ENCODE peak calls at places on chromosomes 6 and 20, in seven cellular contexts. U is Peyer's patch, I is right lobe of liver, N is spleen, C is heart left ventricle, K is HCT116, H is adrenal gland. Q is an unnamed sample. For H3K4me1, the result is how much of the 10 kb centered on the place peaks cover.

GRCh38 chr20:20782221-20782620 is 69.8 kb upstream of the RALGAPA2 start:
- DNase-seq in U (no peak), I (no peak), N (no peak), C (no peak), K (no peak), H (peak), Q (no peak)

GRCh38 chr20:18712877-18713276 is 100.7 kb upstream of the SCP2D1 start:
- DNase-seq in U (no peak), I (no peak), N (no peak), C (no peak), K (no peak), H (no peak), Q (no peak)

GRCh38 chr20:775679-776135 is 7.4 kb upstream of the SLC52A3 start:
- DNase-seq in U (peak), I (no peak), N (no peak), C (peak), K (peak), H (no peak), Q (no peak)

GRCh38 chr6:2793491-2794151 is 28.4 kb downstream of the WRNIP1 start:
- DNase-seq in U (peak), I (no peak), N (no peak), C (no peak), K (no peak), H (no peak), Q (no peak)

GRCh38 chr6:170516783-170517616 is 36.1 kb downstream of the PSMB1 start:
- DNase-seq in U (no peak), I (peak), N (no peak), C (peak), K (peak), H (peak), Q (peak)

GRCh38 chr20:49615401-49616153 is 47.6 kb upstream of the PTGIS start:
- DNase-seq in U (peak), I (peak), N (peak), C (peak), K (no peak), H (peak), Q (peak)

GRCh38 chr6:139877828-139878405 is 503.5 kb upstream of the CITED2 start:
- DNase-seq in U (no peak), I (peak), N (no peak), C (no peak), K (no peak), H (no peak), Q (peak)

GRCh38 chr6:128252293-128253176 is 267.9 kb downstream of the PTPRK start:
- DNase-seq in U (no peak), I (no peak), N (no peak), C (no peak), K (no peak), H (no peak), Q (no peak)

GRCh38 chr20:47809561-47809960 is 24.3 kb upstream of the SULF2 start:
- DNase-seq in U (peak), I (no peak), N (peak), C (no peak), K (no peak), H (no peak), Q (no peak)

GRCh38 chr6:3228791-3229565 is 1.5 kb upstream of the TUBB2B start:
- DNase-seq in U (peak), I (no peak), N (no peak), C (no peak), K (no peak), H (no peak), Q (no peak)

GRCh38 chr6:151317995-151318365 is 73.4 kb downstream of the ZBTB2 start:
- DNase-seq in U (no peak), I (no peak), N (no peak), C (no peak), K (no peak), H (no peak), Q (no peak)

DNA sequence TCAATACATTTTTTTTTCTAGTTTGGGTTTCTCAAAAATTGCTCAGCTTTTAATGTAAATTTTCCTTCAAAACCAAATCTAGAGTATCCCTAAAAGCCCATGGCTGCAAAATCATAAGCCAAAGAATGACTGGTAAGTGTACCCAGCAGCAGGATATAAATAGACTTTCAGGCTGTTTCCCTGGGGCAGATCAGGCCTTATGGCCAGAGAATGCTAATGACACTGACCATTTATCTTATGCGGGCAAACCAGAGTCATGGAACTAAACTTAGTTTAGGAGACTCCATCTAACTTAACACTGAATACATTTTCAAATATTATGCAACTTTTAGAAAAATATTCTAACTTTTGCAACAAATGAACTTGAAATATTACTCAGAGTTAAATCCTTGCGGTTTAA is 7.4 kb downstream of the OSER1 start:
- DNase-seq in U (no peak), I (no peak), N (no peak), C (no peak), K (no peak), H (no peak), Q (no peak)
- H3K4me1 ChIP-seq in U (under half), I (under half), N (half or more), C (half or more), K (under half), H (under half), Q (under half)

GRCh38 chr20:3901028-3901746 is 12.0 kb downstream of the PANK2 start:
- DNase-seq in U (no peak), I (no peak), N (no peak), C (no peak), K (no peak), H (no peak), Q (no peak)
- TF ChIP-seq POLR2A in U (no peak), I (no peak), N (no peak), C (no peak), K (no peak), H (no peak), Q (no peak)

DNA sequence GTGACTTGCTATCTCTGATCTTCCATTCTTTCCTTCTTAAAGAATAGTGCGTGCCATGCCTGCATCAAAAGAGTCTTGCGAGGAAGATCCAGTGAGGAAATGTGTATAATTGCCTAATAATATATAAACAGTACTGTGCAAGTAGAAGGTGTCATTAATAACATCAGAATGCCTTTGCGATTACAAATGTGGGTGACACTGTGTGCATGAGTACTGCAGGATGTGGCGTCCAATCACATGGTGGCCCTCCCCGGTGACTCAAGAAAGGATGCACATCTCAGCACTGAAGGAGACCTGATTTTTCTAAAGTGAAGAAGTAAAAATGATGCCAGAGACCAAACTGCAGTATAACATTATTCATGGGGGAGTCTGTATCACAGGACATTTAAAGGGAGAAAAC is 107.5 kb upstream of the EDN1 start:
- DNase-seq in U (no peak), I (no peak), N (no peak), C (no peak), K (no peak), H (no peak), Q (no peak)
- H3K4me1 ChIP-seq in U (under half), I (under half), N (under half), C (under half), K (under half), H (under half), Q (under half)

GRCh38 chr6:119162134-119162761 is 83.8 kb upstream of the FAM184A start:
- DNase-seq in U (no peak), I (no peak), N (no peak), C (no peak), K (no peak), H (no peak), Q (no peak)
- TF ChIP-seq POLR2A in U (no peak), I (no peak), N (no peak), C (no peak), K (no peak), H (no peak), Q (no peak)

GRCh38 chr6:35216412-35216732 is 2.6 kb downstream of the SCUBE3 start:
- DNase-seq in U (no peak), I (no peak), N (no peak), C (no peak), K (no peak), H (no peak), Q (no peak)
- H3K4me1 ChIP-seq in U (under half), I (under half), N (under half), C (under half), K (under half), H (under half), Q (under half)

GRCh38 chr6:33728438-33728837 is 16.9 kb upstream of the UQCC2 start:
- DNase-seq in U (no peak), I (no peak), N (no peak), C (peak), K (no peak), H (no peak), Q (peak)
- TF ChIP-seq POLR2A in U (no peak), I (no peak), N (no peak), C (no peak), K (no peak), H (no peak), Q (no peak)

GRCh38 chr20:51404297-51405060 is 138.0 kb downstream of the NFATC2 start:
- DNase-seq in U (no peak), I (peak), N (peak), C (no peak), K (no peak), H (peak), Q (peak)

GRCh38 chr20:51402201-51402600 is 140.3 kb downstream of the NFATC2 start:
- DNase-seq in U (no peak), I (no peak), N (peak), C (no peak), K (no peak), H (no peak), Q (no peak)

GRCh38 chr20:51399138-51399890 is 143.2 kb downstream of the NFATC2 start:
- DNase-seq in U (no peak), I (no peak), N (no peak), C (no peak), K (no peak), H (no peak), Q (no peak)

GRCh38 chr20:51400051-51400926 is 142.2 kb downstream of the NFATC2 start:
- DNase-seq in U (no peak), I (no peak), N (peak), C (no peak), K (no peak), H (peak), Q (no peak)

DNA sequence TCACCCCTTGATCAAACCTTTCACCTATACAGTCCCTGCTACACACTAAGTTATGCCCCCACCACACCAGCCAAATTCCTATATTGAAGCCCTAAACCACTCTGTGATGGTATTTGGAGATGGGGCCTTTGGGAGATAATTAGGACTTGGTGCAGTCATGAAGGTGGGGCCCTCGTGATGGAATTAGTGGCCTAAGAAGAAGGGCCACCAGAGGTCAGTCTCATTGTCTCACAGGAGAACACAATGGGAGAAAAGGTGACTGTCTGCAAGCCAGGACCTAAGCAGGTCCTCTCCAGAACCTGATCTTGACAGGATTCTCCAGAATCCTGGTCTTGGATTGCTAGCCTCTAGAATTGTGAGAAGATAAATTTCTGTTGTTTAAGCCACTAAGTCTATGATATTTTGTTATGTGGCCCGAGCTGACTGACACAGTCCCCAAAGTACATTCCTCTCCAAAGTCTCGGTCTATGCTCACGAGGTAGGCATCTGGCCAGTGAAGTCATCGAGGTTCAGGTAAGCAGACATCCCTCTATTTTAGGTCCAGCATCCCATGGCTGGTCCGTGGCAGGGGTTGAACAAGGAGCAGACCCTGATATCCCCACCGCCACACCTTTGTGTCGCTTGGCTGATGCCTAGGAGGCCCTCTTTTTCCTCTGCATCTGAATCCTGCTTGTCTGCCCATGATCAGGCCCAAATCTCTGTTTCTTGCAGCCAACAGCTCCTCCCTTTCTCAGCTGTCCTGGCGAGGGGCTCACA is 138.9 kb downstream of the NFATC2 start:
- DNase-seq in U (no peak), I (no peak), N (no peak), C (no peak), K (no peak), H (no peak), Q (no peak)
- H3K4me1 ChIP-seq in U (under half), I (under half), N (half or more), C (under half), K (under half), H (under half), Q (under half)

DNA sequence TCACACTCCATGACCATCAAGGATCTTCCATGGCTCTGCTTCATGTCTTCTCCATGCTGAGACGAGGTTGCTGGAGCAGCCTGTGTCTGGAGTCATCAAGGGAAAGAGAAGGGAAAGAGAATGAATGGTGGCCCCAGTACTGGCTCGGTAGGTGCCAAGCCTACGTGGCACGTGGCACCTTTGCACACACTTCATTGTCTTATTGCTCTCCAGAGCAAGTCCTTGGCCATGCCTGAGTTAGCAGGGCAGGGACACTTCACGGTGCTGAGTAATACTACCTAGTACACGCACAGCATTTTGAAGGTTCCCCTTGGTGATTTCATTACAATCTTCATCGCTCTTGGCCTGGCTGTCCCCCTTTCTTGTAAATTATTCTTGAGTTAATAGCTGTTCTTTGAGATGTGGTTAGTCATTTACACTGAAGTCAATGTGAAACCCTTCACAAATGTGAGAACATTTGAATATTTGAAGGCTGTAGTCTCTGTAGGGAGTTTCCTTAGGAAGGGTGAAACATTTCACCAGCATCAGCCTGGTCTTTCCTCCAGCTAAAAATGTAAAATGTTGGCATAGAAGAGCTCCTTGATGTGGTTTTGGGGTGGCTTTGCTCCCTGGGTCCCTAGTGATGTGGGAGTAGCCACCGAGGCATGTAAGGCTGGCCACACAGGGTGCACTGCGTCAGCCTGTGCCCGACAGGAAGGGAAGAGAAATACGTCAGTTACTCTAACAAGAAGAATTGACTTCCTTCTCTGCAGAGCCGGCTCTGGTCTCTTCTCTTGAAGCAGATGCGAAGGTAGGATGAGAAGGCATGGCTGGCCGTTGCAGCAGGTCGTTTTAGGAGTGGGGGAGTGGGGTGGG is at the start of gene SYTL3:
- DNase-seq in U (no peak), I (peak), N (peak), C (no peak), K (no peak), H (peak), Q (no peak)
- TF ChIP-seq POLR2A in U (peak), I (peak), N (no peak), C (no peak), K (no peak), H (no peak), Q (peak)

GRCh38 chr6:109715616-109716015 is 24.5 kb downstream of the FIG4 start:
- DNase-seq in U (no peak), I (no peak), N (no peak), C (no peak), K (no peak), H (no peak), Q (no peak)
- H3K4me1 ChIP-seq in U (under half), I (under half), N (under half), C (under half), K (under half), H (under half), Q (under half)

DNA sequence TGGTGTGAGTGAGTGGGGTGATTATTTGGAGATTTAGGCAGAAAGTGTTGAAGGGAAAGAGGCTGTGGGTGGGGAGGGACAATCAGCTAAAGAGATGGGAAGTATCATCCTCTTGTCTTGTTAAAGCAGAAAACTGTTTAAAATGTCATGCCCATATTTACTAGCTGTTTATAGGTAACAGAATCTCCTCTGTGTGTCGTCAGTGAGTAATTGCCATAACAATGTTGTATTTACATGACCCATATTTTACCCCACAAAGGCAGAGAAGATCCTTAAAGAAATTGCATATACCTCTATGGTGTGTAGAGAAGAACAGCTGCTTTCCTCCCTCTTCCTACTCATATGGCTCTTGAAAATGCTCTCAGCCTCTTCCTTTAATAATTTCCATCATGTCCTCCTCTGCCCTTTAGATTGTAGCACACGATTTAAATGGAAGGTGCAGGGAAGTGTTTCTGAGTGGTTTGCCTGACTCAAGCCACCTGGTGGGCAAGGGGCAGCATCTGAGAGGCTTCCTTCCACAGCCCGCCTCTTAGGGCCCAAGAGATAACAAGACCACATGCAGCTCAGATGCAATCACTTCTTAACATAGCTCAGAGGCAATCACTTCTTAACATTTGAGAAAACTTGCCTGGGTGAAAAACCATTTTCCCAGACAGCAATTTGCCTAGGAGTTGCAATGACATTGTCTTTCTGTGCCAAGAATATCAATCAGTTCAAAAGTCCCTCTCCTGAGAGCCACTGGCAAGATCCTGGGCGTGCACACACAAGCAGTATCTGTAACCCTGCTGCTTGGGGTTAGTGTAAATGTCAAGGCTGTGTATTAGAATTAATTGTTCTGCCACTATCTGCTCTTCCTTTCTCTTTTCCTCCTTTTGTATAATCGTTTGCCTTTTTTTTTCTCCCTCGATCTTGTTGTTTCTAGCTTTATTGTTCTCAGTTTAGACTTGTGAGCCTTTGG is 44.1 kb upstream of the EDN1 start:
- DNase-seq in U (no peak), I (no peak), N (no peak), C (no peak), K (no peak), H (peak), Q (no peak)
- TF ChIP-seq POLR2A in U (no peak), I (no peak), N (no peak), C (no peak), K (no peak), H (no peak), Q (no peak)

Q was measured in body of pancreas.